ENCODE peak calls at places on chromosomes 16 and 17, in five cellular contexts. J, T, P, U and R are unnamed samples.

GRCh38 chr16:23753908-23754593 is 775 bp upstream of the CHP2 start:
- DNase-seq in J (no peak), T (no peak), P (no peak), U (no peak), R (no peak)

GRCh38 chr16:87951550-87952538 is 610 bp downstream of the BANP start:
- DNase-seq in U (no peak), J (no peak), P (no peak), T (peak; percentile 26), R (peak; percentile 35)

GRCh38 chr16:1909661-1910231 is 8.5 kb downstream of the HS3ST6 start:
- DNase-seq in P (no peak), J (no peak), U (no peak), T (peak; percentile 58), R (no peak)

GRCh38 chr16:56643080-56643778 is 4.8 kb downstream of the MT1A start:
- DNase-seq in U (peak; percentile 63), P (peak; percentile 85), T (peak; percentile 85), J (peak; percentile 56), R (peak; percentile 91)

GRCh38 chr17:2406271-2406902 is 5.5 kb upstream of the MNT start:
- DNase-seq in P (peak; percentile 70), T (no peak), U (no peak), J (peak; percentile 30), R (no peak)

GRCh38 chr16:75097941-75098897 is 18.4 kb downstream of the LDHD start:
- DNase-seq in U (no peak), J (no peak), T (no peak), P (no peak), R (peak; percentile 92)

GRCh38 chr16:75527825-75528299 is 8.0 kb downstream of the CHST5 start:
- DNase-seq in U (no peak), J (no peak), P (no peak), T (no peak), R (no peak)

GRCh38 chr17:773467-774319 is 8.4 kb downstream of the GLOD4 start:
- DNase-seq in U (no peak), T (no peak), P (no peak), J (no peak), R (peak; percentile 41)

GRCh38 chr16:30805370-30806169 is 18.6 kb upstream of the ZNF629 start:
- DNase-seq in J (peak; percentile 65), U (peak; percentile 89), P (peak; percentile 88), T (peak; percentile 89), R (peak; percentile 53)

GRCh38 chr17:71792966-71793365 is 327.9 kb upstream of the SOX9 start:
- DNase-seq in P (no peak), T (no peak), J (no peak), U (no peak), R (no peak)

GRCh38 chr17:79956853-79957252 is 78.8 kb downstream of the TBC1D16 start:
- DNase-seq in U (no peak), T (no peak), J (no peak), P (no peak), R (no peak)

GRCh38 chr17:57009737-57010445 is 32.0 kb downstream of the SCPEP1 start:
- DNase-seq in U (no peak), T (peak; percentile 66), J (peak; percentile 66), P (peak; percentile 72), R (peak; percentile 77)

GRCh38 chr16:17939723-17940122 is 396.8 kb downstream of the NPIPA8 start:
- DNase-seq in J (no peak), P (no peak), U (no peak), T (no peak), R (no peak)

GRCh38 chr16:537415-538335 is 10.2 kb downstream of the CAPN15 start:
- DNase-seq in T (no peak), J (no peak), P (no peak), U (no peak), R (no peak)

GRCh38 chr16:536746-537145 is 9.2 kb downstream of the CAPN15 start:
- DNase-seq in U (no peak), P (no peak), J (no peak), T (no peak), R (no peak)

GRCh38 chr16:543301-544164 is 16.0 kb downstream of the CAPN15 start:
- DNase-seq in P (no peak), U (no peak), J (no peak), T (no peak), R (no peak)

GRCh38 chr16:540645-541340 is 13.3 kb downstream of the CAPN15 start:
- DNase-seq in J (no peak), T (no peak), U (no peak), P (no peak), R (no peak)

GRCh38 chr16:539901-540530 is 12.5 kb downstream of the CAPN15 start:
- DNase-seq in P (no peak), T (no peak), U (no peak), J (no peak), R (no peak)
- TF ChIP-seq CTCF in P (no peak), T (no peak), U (no peak), J (no peak), R (no peak)

DNA sequence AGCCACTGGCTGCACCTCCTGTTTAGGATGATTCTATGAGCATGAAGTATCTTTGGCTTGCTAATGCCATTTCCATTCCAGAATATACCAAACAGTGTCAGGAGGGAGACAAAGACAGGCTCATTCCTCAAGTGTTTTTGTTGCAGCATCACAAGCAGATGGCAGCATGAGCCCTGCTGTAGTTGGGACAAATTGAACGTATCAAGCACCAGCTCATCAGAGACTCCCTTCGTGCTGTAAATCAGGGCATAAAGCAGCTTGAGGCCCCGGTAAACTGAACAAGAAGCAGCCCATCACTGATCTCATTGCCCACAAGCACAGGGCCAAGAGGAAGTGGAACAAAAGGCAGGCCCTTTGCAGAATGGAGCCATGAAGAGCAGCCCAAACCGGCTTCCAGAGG is 45.8 kb upstream of the HS3ST3A1 start:
- DNase-seq in U (no peak), J (no peak), P (no peak), T (no peak), R (no peak)
- TF ChIP-seq CTCF in U (no peak), J (no peak), P (no peak), T (no peak), R (no peak)

GRCh38 chr17:65588194-65588808 is 26.9 kb upstream of the AXIN2 start:
- DNase-seq in T (peak; percentile 40), U (peak; percentile 14), P (peak; percentile 57), J (no peak), R (no peak)
- TF ChIP-seq CTCF in T (no peak), U (no peak), P (no peak), J (no peak), R (no peak)

GRCh38 chr17:31509805-31510177 is 118.3 kb downstream of the RAB11FIP4 start:
- DNase-seq in T (no peak), P (no peak), J (no peak), U (no peak), R (no peak)

GRCh38 chr17:31506517-31506916 is 115.0 kb downstream of the RAB11FIP4 start:
- DNase-seq in U (no peak), J (no peak), T (no peak), P (no peak), R (no peak)

GRCh38 chr17:31510273-31511175 is 119.0 kb downstream of the RAB11FIP4 start:
- DNase-seq in T (no peak), J (no peak), P (no peak), U (peak; percentile 70), R (peak; percentile 55)

GRCh38 chr17:31509095-31509804 is 117.8 kb downstream of the RAB11FIP4 start:
- DNase-seq in U (no peak), T (no peak), J (no peak), P (no peak), R (peak; percentile 37)

DNA sequence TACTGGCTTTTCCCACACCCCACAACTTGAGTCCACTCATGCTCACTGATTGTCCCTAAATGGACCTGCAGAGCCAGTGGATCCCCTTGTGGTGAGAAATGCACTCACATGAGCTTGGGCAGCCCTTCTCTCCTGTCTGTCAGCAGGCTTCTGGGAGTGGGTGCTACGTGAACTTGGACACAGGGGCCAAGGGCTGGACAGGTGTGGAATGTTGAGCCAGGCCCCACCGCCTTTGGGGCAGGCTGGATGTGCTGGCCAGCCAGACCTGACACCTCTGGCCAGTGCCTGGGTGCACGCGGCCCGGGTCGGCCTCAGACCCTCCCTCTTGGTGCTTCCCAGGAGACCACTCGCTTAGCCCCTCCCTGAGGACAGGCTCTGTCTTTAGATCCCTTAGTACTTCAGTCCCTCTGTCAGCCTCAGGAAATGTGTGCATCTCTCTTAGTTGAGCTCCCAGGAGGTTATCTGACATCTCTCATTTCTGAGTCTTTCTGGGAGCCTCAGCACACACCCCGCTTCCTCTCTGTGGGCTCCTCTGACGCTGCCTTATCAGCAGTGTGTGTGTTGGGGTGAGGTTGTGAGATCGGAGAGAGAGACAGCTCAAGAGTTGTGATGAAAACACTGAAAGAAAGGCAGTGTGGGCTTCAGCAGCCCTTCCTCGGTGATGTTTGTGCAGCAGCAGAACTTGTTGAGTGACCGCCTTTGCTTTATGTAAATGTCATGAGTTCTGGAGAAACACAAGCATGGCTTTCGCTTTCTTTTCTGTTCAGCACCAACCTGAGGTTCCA is 117.0 kb downstream of the RAB11FIP4 start:
- DNase-seq in J (peak; percentile 73), P (peak; percentile 41), U (no peak), T (peak; percentile 30), R (peak; percentile 81)
- TF ChIP-seq CTCF in J (peak; percentile 67), P (no peak), U (no peak), T (peak; percentile 52), R (peak; percentile 72)

GRCh38 chr17:35982409-35983191 is 1.3 kb upstream of the CCL16 start:
- DNase-seq in U (no peak), T (no peak), P (no peak), J (no peak), R (no peak)

GRCh38 chr17:35984140-35984539 is 2.4 kb downstream of the CCL14 start:
- DNase-seq in U (no peak), P (no peak), T (no peak), J (no peak), R (no peak)

GRCh38 chr17:35981246-35981645 is at the start of gene CCL16:
- DNase-seq in J (no peak), U (no peak), P (no peak), T (no peak), R (no peak)

GRCh38 chr17:35978346-35978745 is 3.0 kb downstream of the CCL16 start:
- DNase-seq in T (no peak), U (no peak), J (no peak), P (no peak), R (no peak)

DNA sequence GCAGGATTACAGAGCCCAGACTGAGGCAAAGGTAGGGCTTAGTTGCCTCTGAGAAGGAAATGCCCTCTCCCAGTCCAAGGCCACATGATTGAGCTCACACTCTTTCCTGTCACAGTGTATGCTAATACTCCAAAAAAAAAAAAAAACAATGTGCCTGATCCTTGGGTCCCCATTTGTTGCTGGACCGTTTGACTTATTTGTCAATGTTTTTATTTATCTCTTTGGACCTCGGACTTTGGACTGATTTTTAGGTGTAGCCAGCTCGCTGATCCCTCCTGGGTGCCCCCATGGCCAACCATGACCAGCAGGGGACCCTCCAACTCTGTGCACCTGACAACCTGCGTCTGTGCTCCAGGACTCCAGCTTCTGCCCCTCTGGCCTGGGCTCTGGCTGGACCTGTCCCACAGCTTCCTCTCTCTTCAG is 622 bp upstream of the CCL16 start:
- DNase-seq in U (no peak), T (no peak), J (no peak), P (no peak), R (peak; percentile 30)
- TF ChIP-seq CTCF in U (no peak), T (peak; percentile 45), J (no peak), P (no peak), R (peak; percentile 41)

GRCh38 chr16:85092851-85093250 is 19.4 kb downstream of the CIBAR2 start:
- DNase-seq in P (no peak), J (no peak), U (no peak), T (no peak), R (no peak)
- TF ChIP-seq CTCF in P (no peak), J (no peak), U (no peak), T (no peak), R (no peak)